ENCODE peak calls at places on chromosomes 5 and 9, in ten cellular contexts. S, X, R, Q, C, K, H, O, P and I are unnamed samples. For H3K36me3, the result is how much of the 10 kb centered on the place peaks cover.

GRCh38 chr9:97502984-97503861 is 1.8 kb downstream of the TMOD1 start:
- DNase-seq in S (no peak), X (no peak), R (no peak), Q (no peak), C (peak), K (no peak), H (no peak), O (no peak), P (no peak), I (no peak)

GRCh38 chr5:172919525-172920446 is 39.4 kb upstream of the RPL26L1 start:
- DNase-seq in S (peak), X (no peak), R (no peak), Q (no peak), C (no peak), K (peak), H (no peak), O (no peak), P (no peak), I (no peak)

GRCh38 chr5:66828551-66829421 is 232.6 kb downstream of the MAST4 start:
- DNase-seq in S (peak), X (no peak), R (peak), Q (peak), C (peak), K (peak), H (no peak), O (peak), P (peak), I (peak)

GRCh38 chr9:37167456-37167855 is 47.1 kb downstream of the ZCCHC7 start:
- DNase-seq in S (no peak), X (no peak), R (no peak), Q (no peak), C (no peak), K (no peak), H (no peak), O (peak), P (no peak), I (no peak)

GRCh38 chr5:132428147-132428482 is 58.6 kb downstream of the SLC22A5 start:
- DNase-seq in S (no peak), X (no peak), R (no peak), Q (no peak), C (no peak), K (no peak), H (no peak), O (no peak), P (no peak), I (no peak)

GRCh38 chr5:75262278-75262677 is 25.6 kb upstream of the ANKRD31 start:
- DNase-seq in S (no peak), X (no peak), R (no peak), Q (no peak), C (no peak), K (no peak), H (no peak), O (no peak), P (no peak), I (no peak)

GRCh38 chr9:79054500-79054899 is 517.3 kb upstream of the TLE4 start:
- DNase-seq in S (no peak), X (no peak), R (no peak), Q (no peak), C (no peak), K (no peak), H (no peak), O (no peak), P (no peak), I (no peak)

GRCh38 chr9:91930475-91930874 is 19.6 kb downstream of the ROR2 start:
- DNase-seq in S (no peak), X (no peak), R (no peak), Q (no peak), C (no peak), K (no peak), H (no peak), O (peak), P (no peak), I (peak)

GRCh38 chr5:38753776-38754175 is 92.0 kb upstream of the OSMR start:
- DNase-seq in S (no peak), X (no peak), R (no peak), Q (no peak), C (no peak), K (no peak), H (no peak), O (no peak), P (no peak), I (no peak)

GRCh38 chr5:71810023-71810422 is 90.9 kb downstream of the CARTPT start:
- DNase-seq in S (no peak), X (no peak), R (no peak), Q (no peak), C (peak), K (no peak), H (no peak), O (no peak), P (no peak), I (no peak)

GRCh38 chr5:172451771-172452197 is 2.5 kb downstream of the SH3PXD2B start:
- DNase-seq in S (peak), X (no peak), R (no peak), Q (no peak), C (no peak), K (peak), H (no peak), O (peak), P (no peak), I (peak)

GRCh38 chr5:78706381-78706780 is 57.8 kb upstream of the LHFPL2 start:
- DNase-seq in S (no peak), X (no peak), R (no peak), Q (no peak), C (no peak), K (no peak), H (no peak), O (no peak), P (no peak), I (peak)

GRCh38 chr5:1772634-1773033 is 27.0 kb downstream of the MRPL36 start:
- DNase-seq in S (no peak), X (no peak), R (no peak), Q (peak), C (peak), K (no peak), H (peak), O (peak), P (peak), I (peak)

GRCh38 chr5:153905214-153905613 is 133.5 kb downstream of the FAM114A2 start:
- DNase-seq in S (no peak), X (no peak), R (no peak), Q (no peak), C (no peak), K (no peak), H (no peak), O (no peak), P (no peak), I (no peak)

GRCh38 chr9:95057121-95057520 is 260.4 kb downstream of the FANCC start:
- DNase-seq in S (no peak), X (no peak), R (no peak), Q (no peak), C (peak), K (no peak), H (no peak), O (peak), P (no peak), I (peak)

GRCh38 chr5:73435640-73436534 is 12.7 kb downstream of the FOXD1 start:
- DNase-seq in S (no peak), X (no peak), R (no peak), Q (no peak), C (no peak), K (no peak), H (no peak), O (no peak), P (no peak), I (no peak)

GRCh38 chr5:16616536-16617271 is at the start of gene RETREG1:
- DNase-seq in S (peak), X (no peak), R (peak), Q (peak), C (peak), K (peak), H (peak), O (peak), P (peak), I (no peak)

GRCh38 chr5:153490124-153491085 is at the start of gene GRIA1:
- DNase-seq in S (no peak), X (peak), R (no peak), Q (no peak), C (peak), K (no peak), H (no peak), O (no peak), P (no peak), I (no peak)

GRCh38 chr5:163362806-163363788 is 74.3 kb upstream of the CCNG1 start:
- DNase-seq in S (no peak), X (no peak), R (no peak), Q (no peak), C (peak), K (no peak), H (no peak), O (no peak), P (no peak), I (no peak)

GRCh38 chr5:180180846-180181245 is 28.2 kb downstream of the RASGEF1C start:
- DNase-seq in S (no peak), X (no peak), R (no peak), Q (no peak), C (no peak), K (no peak), H (no peak), O (no peak), P (no peak), I (no peak)

GRCh38 chr5:139636207-139636792 is 11.8 kb upstream of the CXXC5 start:
- DNase-seq in S (no peak), X (peak), R (no peak), Q (no peak), C (peak), K (peak), H (no peak), O (no peak), P (peak), I (no peak)

GRCh38 chr9:130823435-130823834 is 11.6 kb upstream of the ABL1 start:
- DNase-seq in S (no peak), X (no peak), R (no peak), Q (no peak), C (no peak), K (no peak), H (no peak), O (no peak), P (no peak), I (peak)

GRCh38 chr9:92245005-92245797 is 48.3 kb downstream of the IARS1 start:
- DNase-seq in S (no peak), X (no peak), R (no peak), Q (no peak), C (no peak), K (no peak), H (no peak), O (no peak), P (no peak), I (peak)

GRCh38 chr9:131610231-131610761 is 65.0 kb downstream of the PRRT1B start:
- DNase-seq in S (peak), X (no peak), R (no peak), Q (no peak), C (no peak), K (no peak), H (no peak), O (no peak), P (no peak), I (no peak)

GRCh38 chr9:109789582-109790360 is 9.8 kb downstream of the PALM2AKAP2 start:
- DNase-seq in S (no peak), X (no peak), R (peak), Q (no peak), C (no peak), K (no peak), H (no peak), O (no peak), P (no peak), I (no peak)

GRCh38 chr5:6729400-6730310 is 16.4 kb downstream of the TENT4A start:
- DNase-seq in S (no peak), X (no peak), R (no peak), Q (no peak), C (no peak), K (peak), H (no peak), O (no peak), P (peak), I (no peak)

GRCh38 chr5:20572560-20572959 is 584.6 kb upstream of the CDH18 start:
- DNase-seq in S (no peak), X (no peak), R (no peak), Q (no peak), C (no peak), K (no peak), H (no peak), O (peak), P (no peak), I (no peak)

GRCh38 chr5:54251981-54252380 is 58.4 kb downstream of the ARL15 start:
- DNase-seq in S (no peak), X (no peak), R (no peak), Q (no peak), C (no peak), K (no peak), H (no peak), O (no peak), P (no peak), I (no peak)

GRCh38 chr9:77710965-77711657 is 63.0 kb upstream of the GNA14 start:
- DNase-seq in S (no peak), X (no peak), R (no peak), Q (no peak), C (no peak), K (no peak), H (no peak), O (no peak), P (no peak), I (no peak)

DNA sequence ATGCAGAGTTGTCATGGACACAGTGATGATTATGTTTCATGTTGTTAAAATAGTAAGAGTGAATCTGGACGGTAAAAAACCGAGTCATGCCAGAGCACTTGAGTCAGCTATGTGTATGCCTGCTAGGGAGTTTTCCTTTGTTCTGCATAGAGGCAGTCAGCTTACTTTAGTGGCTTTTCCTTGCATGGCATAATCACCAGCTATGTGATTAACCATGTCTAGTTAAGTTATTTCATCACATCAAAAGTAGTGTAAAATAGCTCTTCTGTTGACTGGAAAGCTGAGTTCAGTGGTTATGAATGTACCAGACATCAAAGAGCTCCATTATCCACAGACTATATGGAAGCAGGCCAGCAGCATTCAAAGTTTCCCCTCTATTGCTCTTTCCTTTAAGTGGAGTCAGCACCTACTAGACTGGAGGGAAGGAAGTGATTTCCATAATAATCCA is 989.8 kb downstream of the TLE1 start:
- DNase-seq in S (no peak), X (no peak), R (no peak), Q (no peak), C (no peak), K (no peak), H (no peak), O (no peak), P (no peak), I (peak)
- H3K27ac ChIP-seq in S (no peak), X (no peak), R (no peak), Q (peak), C (no peak), K (no peak), H (no peak), O (no peak), P (no peak), I (peak)

GRCh38 chr5:43290726-43291125 is 22.5 kb downstream of the HMGCS1 start:
- DNase-seq in S (no peak), X (no peak), R (no peak), Q (no peak), C (no peak), K (no peak), H (no peak), O (no peak), P (no peak), I (no peak)
- H3K36me3 ChIP-seq in S (under half), X (half or more), R (under half), Q (under half), C (under half), K (half or more), H (under half), O (under half), P (under half), I (under half)

DNA sequence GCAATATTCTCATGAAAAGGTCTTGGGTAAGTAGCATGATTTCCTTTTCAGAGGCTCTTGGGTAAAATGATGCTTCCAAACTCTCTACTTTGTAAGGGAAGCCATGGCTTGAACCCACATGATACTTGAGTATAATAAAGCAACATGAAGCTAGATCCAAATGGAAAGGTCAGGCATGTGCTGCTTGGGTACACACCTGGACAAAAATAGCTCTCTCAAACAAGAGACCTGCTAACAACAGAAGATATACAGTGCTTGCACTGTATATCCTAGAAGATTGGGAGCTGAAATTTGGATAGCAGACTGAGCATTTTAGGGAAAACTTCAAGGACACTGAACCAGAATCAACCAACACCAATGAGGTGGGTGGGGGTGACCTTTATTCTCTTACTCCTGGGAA is 40.2 kb downstream of the NMUR2 start:
- DNase-seq in S (no peak), X (no peak), R (no peak), Q (no peak), C (no peak), K (no peak), H (no peak), O (no peak), P (no peak), I (no peak)
- H3K4me3 ChIP-seq in S (no peak), X (no peak), R (no peak), Q (no peak), C (no peak), K (no peak), H (no peak), O (no peak), P (no peak), I (no peak)

DNA sequence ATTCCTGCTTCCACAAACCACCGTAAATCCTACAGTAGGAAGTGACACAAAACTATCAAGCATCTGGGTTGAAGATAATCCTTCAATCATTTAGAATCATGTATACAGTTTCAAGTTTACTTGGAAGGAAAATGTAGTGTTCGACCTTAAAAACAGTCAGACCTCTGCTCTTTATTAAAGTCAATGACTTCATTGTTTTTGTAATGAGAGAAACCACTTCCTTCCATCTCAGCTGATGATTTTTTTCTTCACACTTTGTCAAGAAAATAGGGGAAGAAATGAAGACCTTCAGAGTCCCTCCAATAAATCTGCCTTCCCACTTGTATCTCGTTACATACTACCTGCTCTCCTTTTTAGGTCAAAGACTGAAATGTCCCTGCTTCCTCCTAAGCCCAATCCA is 30.1 kb downstream of the TUSC1 start:
- DNase-seq in S (no peak), X (no peak), R (no peak), Q (no peak), C (no peak), K (no peak), H (no peak), O (peak), P (no peak), I (no peak)
- H3K27ac ChIP-seq in S (no peak), X (no peak), R (no peak), Q (no peak), C (no peak), K (no peak), H (no peak), O (no peak), P (no peak), I (no peak)

DNA sequence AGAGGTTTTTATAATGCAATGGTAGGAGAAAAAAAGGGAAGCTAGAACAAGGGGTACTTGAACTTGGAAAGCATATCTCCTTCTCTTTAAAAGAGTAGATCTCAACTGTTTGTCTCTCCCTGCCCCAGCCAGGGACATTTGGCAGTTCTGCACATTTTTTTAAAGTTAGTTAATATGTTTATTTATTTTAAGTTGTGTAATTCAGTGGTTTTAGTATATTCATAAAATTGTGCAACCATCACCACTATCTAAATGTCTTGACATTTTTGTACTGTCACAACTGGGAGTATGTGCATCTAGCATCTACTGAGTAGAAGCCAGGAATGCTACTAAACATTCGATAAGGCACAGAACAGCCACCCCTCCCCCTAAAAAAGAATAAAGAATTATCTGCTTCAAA is 103.5 kb upstream of the DPYSL3 start:
- DNase-seq in S (no peak), X (no peak), R (peak), Q (no peak), C (no peak), K (no peak), H (no peak), O (no peak), P (no peak), I (peak)
- H3K36me3 ChIP-seq in S (under half), X (under half), R (under half), Q (under half), C (under half), K (under half), H (under half), O (under half), P (under half), I (under half)